ENCODE peak calls at places on chromosomes 5 and 9, in seven cellular contexts. Y is breast epithelium; E is IMR-90; X is CD8-positive, alpha-beta T cell; G is effector memory CD4-positive, alpha-beta T cell; P is A549; V is AG04450. L is an unnamed sample.

GRCh38 chr5:61332369-61332745 is 299 bp downstream of the ZSWIM6 start:
- DNase-seq in Y (no peak), E (no peak), X (no peak), G (peak), P (no peak), V (no peak), L (no peak)

GRCh38 chr9:9521033-9521779 is 1091.6 kb downstream of the PTPRD start:
- DNase-seq in Y (no peak), E (no peak), X (no peak), G (no peak), P (no peak), V (no peak), L (no peak)

GRCh38 chr5:32027717-32028321 is 146.3 kb downstream of the GOLPH3 start:
- DNase-seq in Y (peak), E (peak), X (no peak), G (no peak), P (peak), V (peak), L (no peak)

GRCh38 chr5:56211298-56211865 is 21.7 kb downstream of the ANKRD55 start:
- DNase-seq in Y (peak), E (peak), X (no peak), G (no peak), P (peak), V (peak), L (no peak)

GRCh38 chr9:130522233-130522808 is 57.1 kb upstream of the FUBP3 start:
- DNase-seq in Y (no peak), E (no peak), X (no peak), G (no peak), P (no peak), V (no peak), L (no peak)

GRCh38 chr5:59021837-59022514 is 439.1 kb downstream of the RAB3C start:
- DNase-seq in Y (no peak), E (no peak), X (no peak), G (no peak), P (no peak), V (no peak), L (no peak)

GRCh38 chr5:130116431-130116830 is 212.2 kb downstream of the CHSY3 start:
- DNase-seq in Y (no peak), E (no peak), X (no peak), G (no peak), P (no peak), V (no peak), L (no peak)

GRCh38 chr9:133773889-133774655 is 35.9 kb upstream of the SARDH start:
- DNase-seq in Y (no peak), E (peak), X (no peak), G (no peak), P (no peak), V (no peak), L (no peak)

GRCh38 chr9:108551030-108551964 is 304.5 kb downstream of the ACTL7B start:
- DNase-seq in Y (no peak), E (peak), X (no peak), G (no peak), P (peak), V (peak), L (no peak)

GRCh38 chr9:93962041-93962440 is 6.9 kb upstream of the BARX1 start:
- DNase-seq in Y (no peak), E (no peak), X (no peak), G (no peak), P (no peak), V (no peak), L (no peak)

GRCh38 chr5:93158841-93159240 is 422.2 kb downstream of the NR2F1-AS1 start:
- DNase-seq in Y (no peak), E (no peak), X (no peak), G (no peak), P (no peak), V (no peak), L (no peak)

GRCh38 chr5:135156715-135157404 is 122.8 kb upstream of the PITX1 start:
- DNase-seq in Y (no peak), E (no peak), X (no peak), G (no peak), P (no peak), V (no peak), L (no peak)

GRCh38 chr9:33861917-33862453 is 45.0 kb downstream of the UBE2R2 start:
- DNase-seq in Y (no peak), E (no peak), X (no peak), G (no peak), P (no peak), V (no peak), L (no peak)

GRCh38 chr9:4289411-4290380 is 10.2 kb downstream of the GLIS3 start:
- DNase-seq in Y (no peak), E (peak), X (no peak), G (no peak), P (peak), V (no peak), L (no peak)

GRCh38 chr9:8579661-8580060 is 780.1 kb upstream of the DMAC1 start:
- DNase-seq in Y (no peak), E (no peak), X (no peak), G (no peak), P (no peak), V (no peak), L (no peak)

GRCh38 chr5:153445875-153446567 is 44.4 kb upstream of the GRIA1 start:
- DNase-seq in Y (peak), E (no peak), X (no peak), G (no peak), P (peak), V (no peak), L (no peak)

GRCh38 chr5:659496-660263 is 33.5 kb downstream of the TPPP start:
- DNase-seq in Y (no peak), E (no peak), X (no peak), G (no peak), P (no peak), V (no peak), L (no peak)

GRCh38 chr9:137046094-137046787 is at the start of gene NPDC1:
- DNase-seq in Y (no peak), E (peak), X (peak), G (peak), P (peak), V (no peak), L (peak)
- H3K27ac ChIP-seq in Y (no peak), E (no peak), X (no peak), G (no peak), P (peak), V (no peak), L (peak)

GRCh38 chr5:159780246-159780645 is 136.0 kb upstream of the ADRA1B start:
- DNase-seq in Y (no peak), E (peak), X (no peak), G (no peak), P (no peak), V (no peak), L (no peak)
- H3K27ac ChIP-seq in Y (no peak), E (no peak), X (no peak), G (no peak), P (peak), V (no peak), L (no peak)

DNA sequence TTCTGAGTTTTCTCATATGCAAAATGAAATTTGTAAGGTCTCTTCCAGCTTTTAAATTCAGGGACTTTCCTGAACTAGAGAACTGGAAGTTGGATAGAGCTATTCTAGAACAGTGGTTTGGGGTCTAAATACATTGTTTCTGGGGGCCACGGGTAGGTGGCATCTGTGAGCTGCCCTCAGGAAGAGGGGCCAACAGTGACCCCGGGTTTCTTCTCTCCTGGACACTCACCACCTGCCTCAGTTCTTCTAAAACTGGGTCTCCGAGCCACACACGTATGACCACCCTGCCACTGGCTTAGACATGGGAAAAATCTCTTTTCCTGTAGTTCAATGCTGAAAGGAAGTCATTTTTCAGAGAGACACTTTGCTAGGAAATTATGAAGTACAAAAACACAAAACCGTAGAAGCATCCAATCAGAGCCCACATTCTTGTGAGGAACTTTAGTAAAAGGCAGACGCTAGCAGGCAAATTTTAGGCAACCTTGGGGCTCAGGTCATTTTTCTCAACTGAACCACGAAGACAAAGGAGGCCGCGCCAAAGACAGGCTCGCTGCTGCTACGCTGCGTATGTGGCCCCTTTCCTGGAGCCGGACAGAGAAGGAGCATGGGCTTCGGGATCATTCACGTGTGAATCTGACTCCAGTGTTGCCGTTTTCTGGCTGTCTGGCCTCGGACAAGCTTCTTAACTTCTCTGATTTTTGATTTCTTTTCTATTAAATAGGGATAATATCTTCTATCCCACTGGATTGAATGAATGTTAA is 50.5 kb upstream of the ZNF366 start:
- DNase-seq in Y (no peak), E (no peak), X (no peak), G (no peak), P (no peak), V (no peak), L (no peak)
- H3K27ac ChIP-seq in Y (peak), E (no peak), X (no peak), G (no peak), P (peak), V (no peak), L (no peak)

GRCh38 chr9:89466451-89467277 is 31.2 kb downstream of the SEMA4D start:
- DNase-seq in Y (no peak), E (no peak), X (no peak), G (no peak), P (no peak), V (no peak), L (no peak)

GRCh38 chr9:89469003-89469402 is 28.9 kb downstream of the SEMA4D start:
- DNase-seq in Y (no peak), E (no peak), X (no peak), G (no peak), P (no peak), V (no peak), L (no peak)

GRCh38 chr9:89470239-89470638 is 27.7 kb downstream of the SEMA4D start:
- DNase-seq in Y (no peak), E (peak), X (no peak), G (no peak), P (no peak), V (no peak), L (no peak)

GRCh38 chr9:89467278-89467625 is 30.7 kb downstream of the SEMA4D start:
- DNase-seq in Y (no peak), E (no peak), X (no peak), G (no peak), P (no peak), V (no peak), L (no peak)

DNA sequence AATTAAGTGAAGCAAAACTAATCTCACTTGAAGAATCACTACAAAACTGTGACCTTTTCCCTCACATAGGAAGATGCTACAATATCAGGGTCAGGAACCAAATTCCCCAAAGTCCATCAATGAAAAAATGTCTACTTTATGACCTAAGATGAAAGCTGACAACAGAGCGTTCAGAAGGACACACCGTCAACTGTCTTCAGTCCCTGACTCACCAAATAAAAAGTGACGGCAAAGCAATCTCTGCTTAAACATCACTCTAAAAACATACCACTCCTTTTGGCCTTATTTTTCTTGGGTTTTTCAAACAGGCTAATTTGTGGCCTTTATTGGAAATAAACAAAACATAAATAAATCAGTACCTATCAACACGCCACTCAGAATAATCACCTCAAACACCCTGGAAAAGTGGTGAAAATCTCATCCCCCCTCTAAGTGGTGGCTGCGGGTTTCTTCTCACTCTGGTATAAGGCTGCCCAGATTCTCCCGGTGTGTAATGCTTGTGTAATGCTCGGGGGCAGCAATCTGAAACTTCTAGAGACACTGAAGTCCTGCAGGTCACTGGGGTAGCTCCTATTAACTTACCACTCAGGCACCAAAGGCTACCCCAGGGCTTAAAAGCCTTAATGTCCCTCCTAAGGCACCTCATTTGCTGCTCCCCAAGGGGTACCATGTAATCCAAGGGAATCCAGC is 29.5 kb downstream of the SEMA4D start:
- DNase-seq in Y (no peak), E (no peak), X (no peak), G (no peak), P (no peak), V (no peak), L (no peak)
- H3K27ac ChIP-seq in Y (no peak), E (no peak), X (peak), G (peak), P (no peak), V (no peak), L (no peak)

GRCh38 chr9:16615451-16615850 is 255.0 kb downstream of the BNC2 start:
- DNase-seq in Y (no peak), E (no peak), X (no peak), G (no peak), P (no peak), V (no peak), L (no peak)

GRCh38 chr9:16611969-16612368 is 258.5 kb downstream of the BNC2 start:
- DNase-seq in Y (no peak), E (peak), X (no peak), G (no peak), P (no peak), V (no peak), L (no peak)

GRCh38 chr9:16611001-16611400 is 259.5 kb downstream of the BNC2 start:
- DNase-seq in Y (no peak), E (no peak), X (no peak), G (no peak), P (no peak), V (no peak), L (no peak)

GRCh38 chr9:16612627-16613026 is 257.8 kb downstream of the BNC2 start:
- DNase-seq in Y (no peak), E (peak), X (no peak), G (no peak), P (no peak), V (no peak), L (no peak)

GRCh38 chr9:16613605-16614004 is 256.9 kb downstream of the BNC2 start:
- DNase-seq in Y (no peak), E (no peak), X (no peak), G (no peak), P (no peak), V (no peak), L (no peak)
- H3K27ac ChIP-seq in Y (no peak), E (no peak), X (no peak), G (no peak), P (no peak), V (no peak), L (no peak)

L was measured in substantia nigra.